ENCODE peak calls at places on chromosome 22, in nine cellular contexts. B is H7; N is endothelial cell; P is activated CD8-positive, alpha-beta memory T cell treated with anti-CD3 and anti-CD28 coated beads, Interleukin-2, amount 10 ng/mL, durations not matched to agents 7 days and 5 days; K is GOT3; W is endodermal cell; Z is T-helper 1 cell; J is cardiac septum; R is stimulated activated CD8-positive, alpha-beta memory T cell treated with anti-CD3 and anti-CD28 coated beads, Interleukin-4, amount 100 ng/mL, for 4 hours. D is an unnamed sample.
A peak's percentile ranks its signal among the peaks of the same experiment; 100 is the strongest.

GRCh38 chr22:43128928-43129424 is 14.2 kb downstream of the MCAT start:
- DNase-seq in B (peak; percentile 91), N (no peak), P (no peak), K (no peak), W (no peak), Z (no peak), J (no peak), R (no peak), D (peak; percentile 27)

GRCh38 chr22:17576475-17576874 is 13.2 kb downstream of the SLC25A18 start:
- DNase-seq in B (no peak), N (no peak), P (no peak), K (no peak), W (peak; percentile 67), Z (no peak), J (no peak), R (no peak), D (peak; percentile 88)

GRCh38 chr22:42330953-42331525 is 60.6 kb upstream of the TCF20 start:
- DNase-seq in B (no peak), N (no peak), P (no peak), K (no peak), W (no peak), Z (no peak), J (no peak), R (no peak), D (no peak)

GRCh38 chr22:32648486-32648885 is 153.0 kb upstream of the TIMP3 start:
- DNase-seq in B (no peak), N (no peak), P (no peak), K (no peak), W (no peak), Z (no peak), J (no peak), R (no peak), D (no peak)

GRCh38 chr22:28791841-28792490 is 8.4 kb downstream of the XBP1 start:
- DNase-seq in B (no peak), N (no peak), P (no peak), K (no peak), W (no peak), Z (peak; percentile 26), J (no peak), R (no peak), D (no peak)

GRCh38 chr22:47188337-47189055 is 426.0 kb downstream of the TBC1D22A start:
- DNase-seq in B (no peak), N (no peak), P (no peak), K (no peak), W (peak; percentile 37), Z (no peak), J (peak; percentile 51), R (no peak), D (no peak)

GRCh38 chr22:26536056-26536761 is 23.9 kb upstream of the TFIP11 start:
- DNase-seq in B (no peak), N (no peak), P (no peak), K (no peak), W (no peak), Z (no peak), J (no peak), R (no peak), D (no peak)

GRCh38 chr22:41469218-41469851 is 418 bp downstream of the ACO2 start:
- DNase-seq in B (peak; percentile 74), N (no peak), P (no peak), K (no peak), W (no peak), Z (no peak), J (peak; percentile 77), R (no peak), D (no peak)

GRCh38 chr22:50293441-50294318 is 13.8 kb downstream of the PLXNB2 start:
- DNase-seq in B (peak; percentile 99), N (peak; percentile 57), P (no peak), K (no peak), W (peak; percentile 95), Z (no peak), J (peak; percentile 89), R (no peak), D (peak; percentile 77)

GRCh38 chr22:17368727-17369552 is at the start of gene CECR2:
- DNase-seq in B (peak; percentile 96), N (peak; percentile 74), P (peak; percentile 40), K (no peak), W (peak; percentile 93), Z (no peak), J (no peak), R (no peak), D (peak; percentile 58)

GRCh38 chr22:43886231-43886630 is 5.6 kb downstream of the PNPLA5 start:
- DNase-seq in B (peak; percentile 21), N (no peak), P (no peak), K (no peak), W (no peak), Z (no peak), J (peak; percentile 60), R (no peak), D (no peak)

GRCh38 chr22:37577957-37578356 is 1.9 kb downstream of the LGALS2 start:
- DNase-seq in B (no peak), N (no peak), P (no peak), K (no peak), W (no peak), Z (no peak), J (no peak), R (no peak), D (no peak)

GRCh38 chr22:29382575-29383328 is 5.6 kb downstream of the AP1B1 start:
- DNase-seq in B (no peak), N (no peak), P (no peak), K (no peak), W (no peak), Z (no peak), J (no peak), R (no peak), D (peak; percentile 30)

GRCh38 chr22:25659413-25659812 is 82.6 kb upstream of the MYO18B start:
- DNase-seq in B (no peak), N (no peak), P (no peak), K (no peak), W (no peak), Z (no peak), J (no peak), R (no peak), D (no peak)

GRCh38 chr22:17922925-17923898 is 101.1 kb downstream of the MICAL3 start:
- DNase-seq in B (no peak), N (no peak), P (no peak), K (peak; percentile 22), W (no peak), Z (no peak), J (peak; percentile 54), R (no peak), D (peak; percentile 79)

GRCh38 chr22:48490513-48491411 is 1336.9 kb downstream of the BRD1 start:
- DNase-seq in B (peak; percentile 78), N (no peak), P (peak; percentile 12), K (no peak), W (peak; percentile 64), Z (no peak), J (peak; percentile 60), R (no peak), D (no peak)

GRCh38 chr22:32714458-32715250 is 86.9 kb upstream of the TIMP3 start:
- DNase-seq in B (no peak), N (no peak), P (no peak), K (no peak), W (no peak), Z (no peak), J (no peak), R (no peak), D (no peak)

GRCh38 chr22:19213496-19214473 is 35.2 kb upstream of the SLC25A1 start:
- DNase-seq in B (peak; percentile 70), N (no peak), P (no peak), K (no peak), W (peak; percentile 52), Z (no peak), J (no peak), R (no peak), D (no peak)

GRCh38 chr22:19957445-19957844 is 15.8 kb upstream of the TXNRD2 start:
- DNase-seq in B (peak; percentile 55), N (no peak), P (no peak), K (no peak), W (no peak), Z (no peak), J (no peak), R (no peak), D (no peak)

GRCh38 chr22:39625554-39626537 is 55.3 kb downstream of the CACNA1I start:
- DNase-seq in B (peak; percentile 86), N (no peak), P (no peak), K (no peak), W (no peak), Z (no peak), J (no peak), R (no peak), D (no peak)

GRCh38 chr22:20979243-20979809 is 2.8 kb upstream of the LZTR1 start:
- DNase-seq in B (peak; percentile 99), N (peak; percentile 45), P (peak; percentile 74), K (no peak), W (peak; percentile 98), Z (peak; percentile 52), J (no peak), R (peak; percentile 46), D (peak; percentile 64)

D was measured in Caki2.